ENCODE peak calls at places on chromosomes 12 and 14, in four cellular contexts. J is ovary, B is HFF-Myc, M is psoas muscle. Y is an unnamed sample.

GRCh38 chr14:63178912-63179311 is 25.3 kb upstream of the RHOJ start:
- DNase-seq in J (no peak), B (no peak), M (no peak), Y (no peak)

GRCh38 chr12:1660304-1661187 is 30.3 kb upstream of the ADIPOR2 start:
- DNase-seq in J (peak), B (no peak), M (peak), Y (no peak)

GRCh38 chr14:64815257-64815656 is 64.5 kb downstream of the SPTB start:
- DNase-seq in J (no peak), B (no peak), M (no peak), Y (no peak)

GRCh38 chr14:85531141-85531593 is 1.2 kb downstream of the FLRT2 start:
- DNase-seq in J (peak), B (no peak), M (peak), Y (no peak)

GRCh38 chr12:97595936-97596335 is 133.3 kb downstream of the RMST start:
- DNase-seq in J (no peak), B (no peak), M (no peak), Y (no peak)

GRCh38 chr14:97602438-97603117 is 805.4 kb downstream of the VRK1 start:
- DNase-seq in J (no peak), B (no peak), M (no peak), Y (no peak)

GRCh38 chr14:90999299-90999698 is 61.1 kb downstream of the RPS6KA5 start:
- DNase-seq in J (no peak), B (no peak), M (no peak), Y (peak)

GRCh38 chr12:45878630-45879255 is 111.6 kb downstream of the SCAF11 start:
- DNase-seq in J (no peak), B (no peak), M (no peak), Y (no peak)

GRCh38 chr12:68831751-68832503 is 23.9 kb downstream of the MDM2 start:
- DNase-seq in J (no peak), B (no peak), M (no peak), Y (no peak)

GRCh38 chr12:113610698-113611097 is 139.0 kb upstream of the LHX5 start:
- DNase-seq in J (no peak), B (no peak), M (no peak), Y (no peak)

GRCh38 chr12:113609692-113610469 is 138.2 kb upstream of the LHX5 start:
- DNase-seq in J (no peak), B (no peak), M (no peak), Y (no peak)

GRCh38 chr12:113612076-113612728 is 140.5 kb upstream of the LHX5 start:
- DNase-seq in J (no peak), B (no peak), M (no peak), Y (no peak)

GRCh38 chr12:113613414-113613813 is 141.7 kb upstream of the LHX5 start:
- DNase-seq in J (no peak), B (no peak), M (no peak), Y (no peak)

GRCh38 chr12:113611652-113612051 is 140.0 kb upstream of the LHX5 start:
- DNase-seq in J (no peak), B (no peak), M (no peak), Y (no peak)
- H3K4me3 ChIP-seq in J (no peak), B (no peak), M (no peak), Y (no peak)

GRCh38 chr12:104720346-104721064 is 237.6 kb downstream of the SLC41A2 start:
- DNase-seq in J (peak), B (no peak), M (no peak), Y (no peak)
- H3K4me3 ChIP-seq in J (no peak), B (peak), M (peak), Y (peak)

GRCh38 chr12:66049538-66050282 is 80.8 kb downstream of the LLPH start:
- DNase-seq in J (no peak), B (no peak), M (no peak), Y (no peak)
- H3K4me3 ChIP-seq in J (no peak), B (no peak), M (no peak), Y (no peak)

DNA sequence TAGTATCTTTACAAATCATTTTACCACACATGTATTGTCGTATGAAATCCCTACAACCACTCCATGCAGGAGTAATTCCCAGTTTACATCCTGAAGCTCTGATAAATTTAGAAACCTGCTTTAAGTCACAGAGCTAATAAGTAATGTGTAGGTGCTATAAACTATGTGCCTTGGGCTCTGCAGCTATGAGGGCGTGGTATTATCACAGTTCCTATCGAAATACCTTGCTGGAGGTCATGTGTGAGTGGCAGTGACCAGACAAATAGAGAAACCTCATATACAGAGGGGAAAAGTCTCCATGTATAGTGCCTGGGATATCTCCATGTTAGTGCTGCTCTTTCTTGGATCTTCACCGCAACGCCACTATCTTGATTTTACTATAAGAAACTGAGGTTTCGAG is 898 bp upstream of the TBC1D15 start:
- DNase-seq in J (no peak), B (no peak), M (no peak), Y (no peak)
- H3K4me3 ChIP-seq in J (peak), B (no peak), M (peak), Y (no peak)

GRCh38 chr12:88418856-88419497 is 161.3 kb downstream of the KITLG start:
- DNase-seq in J (no peak), B (no peak), M (no peak), Y (no peak)

GRCh38 chr12:88413561-88414095 is 166.6 kb downstream of the KITLG start:
- DNase-seq in J (no peak), B (no peak), M (no peak), Y (no peak)

GRCh38 chr12:88416786-88417185 is 163.5 kb downstream of the KITLG start:
- DNase-seq in J (no peak), B (no peak), M (no peak), Y (no peak)

GRCh38 chr12:88417531-88417930 is 162.7 kb downstream of the KITLG start:
- DNase-seq in J (no peak), B (no peak), M (no peak), Y (no peak)

DNA sequence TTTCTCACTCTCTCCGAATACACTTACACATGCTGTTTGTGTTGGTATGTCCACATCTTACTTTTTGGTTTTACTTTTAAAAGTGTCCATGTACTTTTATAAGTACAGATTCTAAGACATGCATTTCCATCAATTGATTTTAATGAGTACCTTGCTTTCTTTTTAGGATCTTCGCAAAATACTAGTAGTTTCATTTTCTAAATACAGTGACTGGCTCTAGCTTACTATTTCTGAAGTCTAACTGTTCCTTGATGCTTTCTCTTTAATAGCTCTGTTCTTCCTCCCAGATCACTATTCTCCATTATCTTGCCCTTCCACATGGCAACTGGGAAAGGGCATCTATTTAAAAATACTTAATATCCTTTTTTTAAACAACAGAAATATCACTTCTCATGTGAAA is 164.1 kb downstream of the KITLG start:
- DNase-seq in J (no peak), B (no peak), M (no peak), Y (no peak)
- H3K4me3 ChIP-seq in J (no peak), B (no peak), M (no peak), Y (no peak)

GRCh38 chr12:40002178-40003169 is 103.4 kb downstream of the SLC2A13 start:
- DNase-seq in J (no peak), B (no peak), M (no peak), Y (no peak)

DNA sequence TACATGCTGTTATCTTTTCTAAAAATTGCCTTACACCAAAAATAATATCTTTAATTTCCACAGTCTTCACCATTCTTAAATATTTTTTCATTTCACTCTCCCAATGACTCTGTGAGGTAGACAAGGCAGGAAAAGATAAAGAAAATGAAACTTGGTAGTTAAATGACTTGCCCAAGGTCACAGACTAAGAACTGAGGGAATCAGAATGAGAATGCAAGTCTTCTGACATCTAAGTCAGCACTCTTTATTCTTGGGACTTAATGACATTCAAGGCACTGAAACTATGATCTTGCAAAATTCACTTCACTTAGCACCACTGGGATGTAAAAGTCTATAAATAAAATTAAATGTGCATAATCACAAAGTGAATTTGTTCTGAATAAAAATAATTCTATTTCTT is 104.5 kb downstream of the SLC2A13 start:
- DNase-seq in J (no peak), B (no peak), M (no peak), Y (no peak)
- H3K4me3 ChIP-seq in J (no peak), B (no peak), M (no peak), Y (no peak)

DNA sequence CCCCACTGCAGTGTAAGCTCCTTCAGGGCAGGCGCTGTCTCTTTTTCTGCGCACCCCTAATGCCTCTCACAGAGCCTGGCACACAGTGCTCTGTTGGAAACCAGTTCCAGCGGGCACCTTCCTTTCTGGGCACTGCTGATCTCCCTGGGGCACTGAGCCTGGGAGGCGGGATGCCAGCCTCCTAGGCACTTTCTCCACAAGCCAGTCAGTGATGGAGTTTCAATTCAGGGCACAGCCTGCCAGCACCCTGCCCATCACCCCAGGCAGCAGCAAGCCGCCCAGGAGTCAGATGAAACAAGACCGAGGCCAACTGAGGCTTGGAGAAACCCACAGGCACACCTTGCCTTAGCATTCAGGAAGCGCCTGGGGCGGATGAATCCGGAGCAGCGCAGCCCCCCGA is 5.7 kb upstream of the CTDSP2 start:
- DNase-seq in J (no peak), B (no peak), M (no peak), Y (no peak)
- H3K4me3 ChIP-seq in J (peak), B (no peak), M (peak), Y (peak)

GRCh38 chr12:129902371-129903091 is 1.3 kb downstream of the TMEM132D start:
- DNase-seq in J (no peak), B (no peak), M (no peak), Y (no peak)
- H3K4me3 ChIP-seq in J (no peak), B (no peak), M (no peak), Y (peak)

Y was measured in dorsolateral prefrontal cortex.